ENCODE peak calls at places on chromosomes 13 and 19, in seven cellular contexts. V, F, M, K, H, Z and C are unnamed samples.

GRCh38 chr19:45471866-45472556 is 4.2 kb downstream of the FOSB start:
- DNase-seq in M (no peak), F (peak; percentile 20), Z (no peak), H (no peak), K (no peak), V (peak; percentile 58), C (peak; percentile 39)

GRCh38 chr13:89520468-89520867 is 1827.0 kb upstream of the MIR17HG start:
- DNase-seq in Z (no peak), K (no peak), M (no peak), F (no peak), V (no peak), H (no peak), C (no peak)

GRCh38 chr19:47469419-47469700 is 2.3 kb downstream of the SLC8A2 start:
- DNase-seq in F (no peak), K (no peak), Z (no peak), M (no peak), H (no peak), V (no peak), C (no peak)

GRCh38 chr13:48486362-48486761 is 46.5 kb downstream of the RCBTB2 start:
- DNase-seq in K (no peak), Z (no peak), F (no peak), M (no peak), H (no peak), V (no peak), C (no peak)

GRCh38 chr19:18672606-18673337 is 10.7 kb upstream of the CRTC1 start:
- DNase-seq in H (no peak), Z (no peak), V (no peak), M (peak; percentile 50), K (no peak), F (peak; percentile 43), C (no peak)

GRCh38 chr19:19343762-19344161 is 23.1 kb downstream of the MAU2 start:
- DNase-seq in M (no peak), K (no peak), Z (no peak), V (no peak), H (no peak), F (no peak), C (no peak)

GRCh38 chr13:109180905-109181425 is 551.6 kb downstream of the MYO16 start:
- DNase-seq in M (peak; percentile 90), H (no peak), F (peak; percentile 89), V (no peak), Z (no peak), K (no peak), C (no peak)

GRCh38 chr13:24149306-24150032 is 11.1 kb upstream of the SPATA13 start:
- DNase-seq in M (no peak), F (peak; percentile 64), H (no peak), V (no peak), K (no peak), Z (no peak), C (no peak)

GRCh38 chr13:30791354-30791921 is 56.1 kb downstream of the ALOX5AP start:
- DNase-seq in M (peak; percentile 43), V (no peak), H (no peak), K (no peak), Z (no peak), F (peak; percentile 46), C (no peak)

GRCh38 chr13:112748947-112749346 is 59.1 kb downstream of the ATP11A start:
- DNase-seq in V (no peak), H (no peak), M (no peak), F (peak; percentile 58), K (no peak), Z (no peak), C (no peak)

GRCh38 chr13:102122147-102122546 is 279.7 kb downstream of the FGF14 start:
- DNase-seq in K (no peak), M (no peak), Z (no peak), H (no peak), V (no peak), F (no peak), C (no peak)

GRCh38 chr13:29428310-29428991 is 167.0 kb downstream of the SLC7A1 start:
- DNase-seq in K (no peak), M (no peak), H (no peak), V (no peak), F (peak; percentile 73), Z (no peak), C (no peak)

GRCh38 chr19:28691683-28692082 is 521.3 kb downstream of the UQCRFS1 start:
- DNase-seq in K (no peak), H (no peak), Z (no peak), M (no peak), V (no peak), F (peak; percentile 5), C (no peak)

GRCh38 chr13:23506071-23506820 is 64.0 kb upstream of the TNFRSF19 start:
- DNase-seq in H (no peak), M (peak; percentile 39), K (no peak), V (no peak), F (peak; percentile 50), Z (no peak), C (no peak)

GRCh38 chr19:17406887-17407196 is 1.4 kb upstream of the BST2 start:
- DNase-seq in K (no peak), M (no peak), Z (no peak), F (no peak), H (no peak), V (no peak), C (no peak)

GRCh38 chr19:16001481-16002312 is 52.9 kb downstream of the OR10H4 start:
- DNase-seq in Z (peak; percentile 29), H (no peak), M (peak; percentile 77), K (no peak), F (peak; percentile 71), V (no peak), C (peak; percentile 27)

GRCh38 chr19:29620931-29621351 is 14.9 kb downstream of the POP4 start:
- DNase-seq in K (no peak), V (peak; percentile 62), F (no peak), M (no peak), Z (no peak), H (no peak), C (no peak)

GRCh38 chr19:58581227-58582141 is 8.3 kb upstream of the MZF1 start:
- DNase-seq in M (peak; percentile 91), Z (peak; percentile 82), V (peak; percentile 91), H (peak; percentile 45), K (peak; percentile 84), F (peak; percentile 96), C (peak; percentile 91)

GRCh38 chr13:28046981-28047380 is 53.4 kb downstream of the FLT3 start:
- DNase-seq in H (no peak), F (peak; percentile 67), V (no peak), Z (no peak), K (no peak), M (peak; percentile 94), C (no peak)

GRCh38 chr19:35495107-35496064 is 5.1 kb upstream of the KRTDAP start:
- DNase-seq in H (peak; percentile 18), K (peak; percentile 42), F (peak; percentile 87), V (peak; percentile 76), Z (peak; percentile 64), M (peak; percentile 55), C (peak; percentile 61)

GRCh38 chr13:29369060-29369743 is 226.3 kb downstream of the SLC7A1 start:
- DNase-seq in M (peak; percentile 34), F (peak; percentile 69), Z (no peak), V (no peak), H (no peak), K (no peak), C (peak; percentile 31)

GRCh38 chr13:20191902-20192469 is 752 bp downstream of the GJB2 start:
- DNase-seq in Z (peak; percentile 42), V (no peak), K (peak; percentile 75), H (no peak), F (peak; percentile 41), M (no peak), C (no peak)

GRCh38 chr13:94192576-94192975 is 286.9 kb downstream of the DCT start:
- DNase-seq in Z (peak; percentile 19), H (no peak), V (no peak), F (peak; percentile 53), M (peak; percentile 26), K (no peak), C (no peak)

GRCh38 chr19:14112809-14113385 is 4.7 kb downstream of the PRKACA start:
- DNase-seq in F (peak; percentile 53), K (no peak), H (no peak), M (no peak), Z (no peak), V (no peak), C (no peak)

GRCh38 chr13:49165798-49166752 is 54.1 kb upstream of the MLNR start:
- DNase-seq in H (no peak), M (peak; percentile 9), V (no peak), F (no peak), Z (no peak), K (no peak), C (no peak)

DNA sequence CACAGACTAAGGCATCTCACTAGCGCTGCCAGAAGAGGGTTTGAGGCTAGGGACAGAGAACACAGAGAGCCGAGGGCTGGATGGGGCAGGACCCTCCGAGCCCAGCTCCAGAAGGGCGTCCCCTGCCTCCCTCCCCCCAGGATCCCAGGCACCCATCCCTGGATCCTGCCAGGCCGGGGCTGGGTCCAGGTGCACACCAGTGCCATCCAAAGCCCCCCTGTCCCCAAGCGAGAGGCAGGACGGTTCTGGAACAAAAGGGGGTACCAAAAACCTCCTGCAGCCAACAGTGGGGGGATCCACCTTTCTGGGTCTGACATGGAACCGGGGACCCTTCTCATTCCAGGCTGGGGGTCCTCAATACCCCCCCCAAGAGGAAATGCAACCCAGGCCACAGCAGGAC is 4.4 kb upstream of the REXO1 start:
- DNase-seq in H (no peak), M (no peak), F (no peak), K (no peak), Z (no peak), V (no peak), C (no peak)
- H3K4me1 ChIP-seq in H (peaks cover 35% of the 10 kb centered on the region), M (peaks cover 33% of the 10 kb centered on the region), F (peaks cover 27% of the 10 kb centered on the region), K (peaks cover 21% of the 10 kb centered on the region), Z (peaks cover 46% of the 10 kb centered on the region), V (peaks cover 56% of the 10 kb centered on the region), C (peaks cover 70% of the 10 kb centered on the region)

GRCh38 chr19:55096061-55096701 is 20.5 kb downstream of the EPS8L1 start:
- DNase-seq in K (no peak), H (no peak), V (peak; percentile 32), Z (no peak), F (no peak), M (no peak), C (no peak)
- H3K36me3 ChIP-seq in K (peaks cover 17% of the 10 kb centered on the region), H (peaks cover 62% of the 10 kb centered on the region), V (peaks cover 8% of the 10 kb centered on the region), Z (peaks cover 6% of the 10 kb centered on the region), F (peaks cover 2% of the 10 kb centered on the region), M (peaks cover 32% of the 10 kb centered on the region), C (peaks cover 11% of the 10 kb centered on the region)

DNA sequence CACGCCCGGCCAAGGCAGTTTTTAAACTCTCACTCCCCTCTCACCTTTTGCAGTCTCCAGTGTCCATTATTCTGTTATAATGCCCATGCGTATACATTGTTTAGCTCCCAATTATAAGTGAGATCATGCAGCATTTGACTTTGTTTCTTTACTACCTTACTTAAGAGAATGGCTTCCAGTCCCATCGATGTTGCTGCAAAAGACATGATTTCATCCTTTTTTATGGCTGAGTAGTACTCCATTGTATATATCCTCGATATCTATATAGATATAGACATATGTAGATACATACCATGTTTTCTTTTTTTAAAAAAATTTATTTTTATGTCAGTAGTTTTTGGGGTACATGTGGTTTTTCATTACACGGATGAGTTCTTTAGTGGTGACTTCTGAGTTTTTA is 8.4 kb downstream of the OR7D2 start:
- DNase-seq in H (no peak), V (no peak), K (no peak), F (no peak), M (no peak), Z (no peak), C (no peak)
- H3K4me1 ChIP-seq in H (no peaks in the 10 kb centered on the region), V (no peaks in the 10 kb centered on the region), K (no peaks in the 10 kb centered on the region), F (no peaks in the 10 kb centered on the region), M (no peaks in the 10 kb centered on the region), Z (no peaks in the 10 kb centered on the region), C (no peaks in the 10 kb centered on the region)

DNA sequence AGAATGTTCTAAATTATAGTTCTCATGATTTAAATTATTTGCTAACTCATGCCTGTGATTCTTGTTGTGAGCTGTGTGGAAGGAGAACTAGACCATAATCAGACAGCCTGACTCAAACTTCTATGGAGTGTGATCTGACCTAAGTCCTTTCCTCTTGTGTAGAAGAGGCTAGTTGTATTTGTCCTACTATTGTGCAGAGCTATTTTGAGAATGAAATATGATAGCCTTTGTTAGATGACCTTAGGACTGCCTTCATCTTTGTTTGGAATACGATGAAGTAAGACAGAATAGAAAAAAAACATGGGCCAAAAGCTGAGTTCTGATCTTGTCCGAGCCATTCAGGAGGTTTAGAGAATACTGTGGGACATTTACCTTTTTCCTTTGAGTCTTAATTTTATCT is 119.4 kb downstream of the STOML3 start:
- DNase-seq in Z (no peak), K (no peak), V (no peak), F (no peak), H (no peak), M (no peak), C (no peak)
- H3K36me3 ChIP-seq in Z (no peaks in the 10 kb centered on the region), K (no peaks in the 10 kb centered on the region), V (no peaks in the 10 kb centered on the region), F (no peaks in the 10 kb centered on the region), H (no peaks in the 10 kb centered on the region), M (no peaks in the 10 kb centered on the region), C (no peaks in the 10 kb centered on the region)